ENCODE peak calls at places on chromosomes 7 and 10, in eight cellular contexts. C is glutamatergic neuron; S is activated naive CD4-positive, alpha-beta T cell; F is IMR-90; D is endothelial cell; T is NK-92 treated with Interleukin-12 subunit alpha and Interleukin-12 subunit beta, amount 100 ng/mL, for 24 hours; O is skeletal muscle cell; G is retina. U is an unnamed sample.
A peak's percentile ranks its signal among the peaks of the same experiment; 100 is the strongest.

GRCh38 chr7:106225856-106226255 is 58.9 kb downstream of the NAMPT start:
- DNase-seq in D (no peak), S (no peak), F (peak; percentile 31), T (no peak), C (no peak), G (no peak), O (no peak), U (no peak)

GRCh38 chr7:108503112-108504026 is 22.6 kb downstream of the PNPLA8 start:
- DNase-seq in F (peak; percentile 56), T (no peak), S (no peak), O (peak; percentile 38), D (no peak), G (no peak), C (no peak), U (peak; percentile 33)

GRCh38 chr7:124452176-124452575 is 313.4 kb downstream of the GPR37 start:
- DNase-seq in O (no peak), T (no peak), C (no peak), F (peak; percentile 45), S (no peak), D (no peak), G (no peak), U (no peak)

GRCh38 chr10:73819513-73820093 is 8.2 kb upstream of the NDST2 start:
- DNase-seq in T (no peak), O (no peak), C (peak; percentile 55), D (no peak), S (no peak), F (peak; percentile 23), G (no peak), U (no peak)

GRCh38 chr7:132878228-132878919 is 203.5 kb downstream of the CHCHD3 start:
- DNase-seq in G (no peak), D (no peak), F (no peak), T (no peak), C (no peak), S (no peak), O (no peak), U (no peak)

GRCh38 chr7:150983893-150984368 is 5.8 kb upstream of the KCNH2 start:
- DNase-seq in D (peak; percentile 55), G (no peak), F (peak; percentile 31), C (no peak), S (no peak), O (no peak), T (no peak), U (peak; percentile 16)

GRCh38 chr7:66837007-66837406 is 84.0 kb upstream of the TMEM248 start:
- DNase-seq in S (no peak), O (no peak), T (peak; percentile 53), D (no peak), C (peak; percentile 35), G (no peak), F (peak; percentile 34), U (peak; percentile 9)

GRCh38 chr7:47480576-47481538 is 101.1 kb downstream of the TNS3 start:
- DNase-seq in D (no peak), S (no peak), F (no peak), T (no peak), C (no peak), G (no peak), O (no peak), U (no peak)

GRCh38 chr10:71719464-71720303 is at the start of gene C10orf105:
- DNase-seq in G (peak; percentile 61), T (no peak), S (no peak), O (no peak), F (no peak), C (no peak), D (no peak), U (no peak)

GRCh38 chr10:110495731-110496552 is 1.8 kb upstream of the DUSP5 start:
- DNase-seq in D (peak; percentile 28), F (peak; percentile 93), C (peak; percentile 27), S (peak; percentile 20), G (peak; percentile 57), O (peak; percentile 90), T (no peak), U (peak; percentile 85)

GRCh38 chr7:130881091-130881798 is 147.2 kb upstream of the KLF14 start:
- DNase-seq in C (no peak), F (peak; percentile 31), G (no peak), D (no peak), O (no peak), T (no peak), S (no peak), U (no peak)

GRCh38 chr7:39105720-39106119 is 128.0 kb downstream of the POU6F2 start:
- DNase-seq in G (no peak), O (no peak), D (no peak), S (no peak), T (no peak), C (no peak), F (no peak), U (no peak)

GRCh38 chr7:100607111-100607510 is 4.9 kb downstream of the PCOLCE start:
- DNase-seq in S (no peak), D (no peak), F (peak; percentile 32), C (no peak), O (no peak), T (no peak), G (no peak), U (no peak)

GRCh38 chr10:60042959-60043358 is 136.6 kb upstream of the CCDC6 start:
- DNase-seq in S (no peak), G (no peak), D (no peak), C (no peak), F (no peak), T (no peak), O (no peak), U (no peak)

GRCh38 chr10:124071141-124071540 is 22.3 kb downstream of the CHST15 start:
- DNase-seq in O (no peak), C (no peak), G (no peak), S (no peak), F (no peak), D (no peak), T (no peak), U (no peak)

GRCh38 chr7:128106840-128107239 is 75.6 kb upstream of the LRRC4 start:
- DNase-seq in G (no peak), S (no peak), F (no peak), C (no peak), D (no peak), T (no peak), O (no peak), U (no peak)

GRCh38 chr7:1056006-1056784 is 11.8 kb downstream of the GPR146 start:
- DNase-seq in S (no peak), G (peak; percentile 66), D (peak; percentile 38), C (no peak), F (no peak), T (no peak), O (no peak), U (peak; percentile 29)

GRCh38 chr7:107467972-107468371 is 1.9 kb upstream of the GPR22 start:
- DNase-seq in F (no peak), T (no peak), O (no peak), C (no peak), G (no peak), S (no peak), D (no peak), U (no peak)

GRCh38 chr10:121282264-121282663 is 316.0 kb downstream of the FGFR2 start:
- DNase-seq in T (no peak), O (no peak), G (no peak), F (no peak), D (no peak), S (no peak), C (no peak), U (no peak)

GRCh38 chr7:33346055-33346454 is 216.7 kb downstream of the BBS9 start:
- DNase-seq in F (no peak), S (no peak), C (no peak), G (no peak), O (no peak), T (no peak), D (no peak), U (no peak)

GRCh38 chr10:46073564-46073963 is 27.5 kb upstream of the MSMB start:
- DNase-seq in S (no peak), D (no peak), G (no peak), F (no peak), T (no peak), C (no peak), O (no peak), U (no peak)

GRCh38 chr7:41448104-41448503 is 254.8 kb downstream of the INHBA start:
- DNase-seq in D (no peak), F (peak; percentile 32), T (no peak), C (no peak), G (no peak), O (peak; percentile 76), S (no peak), U (no peak)

GRCh38 chr10:78802866-78803265 is 265.9 kb upstream of the ZMIZ1 start:
- DNase-seq in F (peak; percentile 79), O (peak; percentile 20), G (peak; percentile 64), S (no peak), T (no peak), C (no peak), D (no peak), U (no peak)

GRCh38 chr7:27099839-27100225 is 2.7 kb downstream of the HOXA2 start:
- DNase-seq in S (no peak), T (no peak), F (peak; percentile 46), O (no peak), C (no peak), D (no peak), G (peak; percentile 24), U (no peak)

GRCh38 chr7:10483671-10484070 is 490.0 kb upstream of the PHF14 start:
- DNase-seq in G (no peak), S (no peak), O (no peak), C (no peak), T (no peak), F (no peak), D (no peak), U (no peak)

GRCh38 chr7:50300336-50300735 is 4.2 kb upstream of the IKZF1 start:
- DNase-seq in D (no peak), O (no peak), F (no peak), C (no peak), G (no peak), S (no peak), T (no peak), U (no peak)

GRCh38 chr7:26291699-26292538 is at the start of gene SNX10:
- DNase-seq in G (peak; percentile 81), D (peak; percentile 45), O (no peak), C (peak; percentile 60), S (peak; percentile 65), T (peak; percentile 62), F (no peak), U (peak; percentile 71)

GRCh38 chr7:80851896-80852476 is 66.9 kb downstream of the SEMA3C start:
- DNase-seq in O (no peak), F (peak; percentile 83), C (no peak), D (no peak), S (no peak), T (no peak), G (no peak), U (no peak)

GRCh38 chr7:81414411-81414810 is 355.4 kb downstream of the HGF start:
- DNase-seq in G (no peak), F (no peak), C (no peak), S (no peak), T (no peak), O (no peak), D (no peak), U (no peak)

GRCh38 chr7:1555046-1555812 is 776 bp downstream of the TMEM184A start:
- DNase-seq in F (peak; percentile 89), G (no peak), T (no peak), O (peak; percentile 78), S (no peak), C (peak; percentile 85), D (no peak), U (peak; percentile 14)

GRCh38 chr7:51647931-51648351 is 331.3 kb upstream of the COBL start:
- DNase-seq in O (no peak), T (no peak), F (no peak), C (no peak), D (no peak), S (no peak), G (peak; percentile 73), U (peak; percentile 8)

GRCh38 chr7:37732880-37733279 is 49.3 kb downstream of the GPR141 start:
- DNase-seq in F (no peak), D (no peak), T (no peak), G (no peak), O (no peak), S (no peak), C (no peak), U (peak; percentile 30)

GRCh38 chr10:127977368-127978009 is 70.6 kb downstream of the PTPRE start:
- DNase-seq in F (peak; percentile 44), S (no peak), C (no peak), G (no peak), T (no peak), O (no peak), D (peak; percentile 45), U (no peak)

GRCh38 chr7:4235596-4235995 is 446.5 kb upstream of the FOXK1 start:
- DNase-seq in O (no peak), F (no peak), D (no peak), S (no peak), G (no peak), C (no peak), T (no peak), U (no peak)